ENCODE peak calls at places on chromosomes 7 and 10, in seven cellular contexts. F, I, Q, N, A, Y and U are unnamed samples.

GRCh38 chr7:55052081-55052480 is 33.3 kb downstream of the EGFR start:
- DNase-seq in F (no peak), I (peak; percentile 35), Q (no peak), N (no peak), A (no peak), Y (no peak), U (no peak)

GRCh38 chr10:102665904-102666509 is 21.7 kb downstream of the TRIM8 start:
- DNase-seq in F (peak; percentile 72), I (no peak), Q (no peak), N (no peak), A (no peak), Y (no peak), U (no peak)

GRCh38 chr10:99266383-99266782 is 30.7 kb upstream of the HPSE2 start:
- DNase-seq in F (no peak), I (no peak), Q (no peak), N (no peak), A (no peak), Y (no peak), U (no peak)

GRCh38 chr10:43393606-43394360 is 15.2 kb downstream of the HNRNPF start:
- DNase-seq in F (no peak), I (no peak), Q (no peak), N (no peak), A (no peak), Y (no peak), U (no peak)

GRCh38 chr7:81769891-81770818 is at the start of gene HGF:
- DNase-seq in F (no peak), I (no peak), Q (no peak), N (no peak), A (no peak), Y (peak; percentile 36), U (no peak)

GRCh38 chr7:28269700-28270361 is 89.2 kb upstream of the JAZF1 start:
- DNase-seq in F (no peak), I (no peak), Q (no peak), N (no peak), A (no peak), Y (no peak), U (no peak)

GRCh38 chr7:24756989-24757798 is at the start of gene GSDME:
- DNase-seq in F (peak; percentile 58), I (peak; percentile 68), Q (no peak), N (no peak), A (peak; percentile 36), Y (peak; percentile 96), U (no peak)

GRCh38 chr7:80858141-80858903 is 60.5 kb downstream of the SEMA3C start:
- DNase-seq in F (peak; percentile 50), I (peak; percentile 21), Q (no peak), N (no peak), A (no peak), Y (no peak), U (no peak)

GRCh38 chr7:100044719-100045118 is 4.9 kb upstream of the ZSCAN21 start:
- DNase-seq in F (no peak), I (peak; percentile 32), Q (no peak), N (peak; percentile 11), A (no peak), Y (peak; percentile 28), U (no peak)

GRCh38 chr7:19302731-19303130 is 157.5 kb upstream of the FERD3L start:
- DNase-seq in F (no peak), I (no peak), Q (no peak), N (no peak), A (no peak), Y (no peak), U (no peak)

GRCh38 chr10:104638861-104639594 is 2.1 kb upstream of the SORCS3 start:
- DNase-seq in F (no peak), I (peak; percentile 11), Q (no peak), N (no peak), A (peak; percentile 21), Y (peak; percentile 86), U (no peak)

GRCh38 chr10:88190123-88190522 is 326.7 kb downstream of the PTEN start:
- DNase-seq in F (no peak), I (no peak), Q (no peak), N (no peak), A (no peak), Y (no peak), U (no peak)

GRCh38 chr7:90655566-90655965 is 59.4 kb downstream of the CDK14 start:
- DNase-seq in F (no peak), I (no peak), Q (no peak), N (no peak), A (no peak), Y (no peak), U (no peak)

DNA sequence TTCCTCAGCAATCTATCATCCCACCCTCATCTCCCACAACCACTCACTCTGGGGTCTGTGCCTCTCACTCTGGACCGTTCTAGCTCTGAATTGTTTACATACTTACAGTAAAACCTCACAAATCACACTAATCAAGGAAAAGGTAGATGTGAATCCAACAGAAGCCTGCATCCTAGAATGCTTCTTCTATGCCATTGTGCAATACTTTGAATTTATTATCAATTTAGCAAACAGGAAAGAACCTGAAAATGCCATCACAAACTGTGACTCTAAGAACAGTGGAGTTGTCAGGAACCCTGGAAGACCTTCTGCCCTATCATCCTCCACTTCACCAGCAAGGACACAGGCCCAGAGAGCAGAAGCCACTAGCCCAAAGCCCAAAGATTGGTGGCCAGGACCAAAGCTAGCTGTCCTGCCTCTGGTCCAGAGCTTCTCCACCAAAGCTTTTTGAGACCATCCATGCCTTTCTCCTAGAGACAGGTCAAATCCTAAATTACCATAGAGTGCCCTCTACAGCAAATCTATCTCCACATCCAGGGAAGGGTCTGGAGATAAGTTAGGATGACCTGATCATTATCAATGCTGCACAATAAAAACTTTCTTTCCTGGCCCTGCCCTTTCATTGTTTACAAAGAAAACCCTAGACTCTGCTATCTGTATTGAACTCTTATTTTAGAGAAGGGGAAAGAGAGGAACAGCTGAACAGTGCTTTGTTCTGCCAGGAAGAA is 2.4 kb downstream of the SORBS1 start:
- DNase-seq in F (no peak), I (no peak), Q (no peak), N (no peak), A (no peak), Y (no peak), U (no peak)
- TF ChIP-seq CTCF in F (peak; percentile 61), I (no peak), Q (no peak), N (no peak), A (peak; percentile 37), Y (no peak), U (no peak)

DNA sequence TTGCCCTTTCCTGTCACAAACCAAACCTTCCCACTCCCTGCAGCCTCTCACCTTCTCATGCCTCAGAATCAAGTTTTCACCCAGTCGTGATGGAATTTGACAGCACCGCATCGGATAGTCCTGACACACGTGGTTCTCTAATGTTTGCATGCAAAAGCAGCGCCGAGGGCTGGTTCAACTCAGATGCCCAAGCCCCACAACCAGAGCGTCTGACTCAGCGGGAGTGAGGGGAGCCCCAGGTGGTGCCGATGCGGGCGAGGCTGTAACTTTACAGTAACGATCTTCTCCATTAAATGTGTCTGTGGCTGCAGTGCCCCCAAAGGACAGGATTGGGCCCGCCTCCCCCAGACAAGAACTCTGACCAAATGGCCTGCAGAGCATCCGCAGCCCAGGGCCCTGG is 284.5 kb downstream of the CELF2 start:
- DNase-seq in F (no peak), I (no peak), Q (no peak), N (no peak), A (no peak), Y (no peak), U (no peak)
- H3K9me3 ChIP-seq in F (no peaks in the 10 kb centered on the region), I (no peaks in the 10 kb centered on the region), Q (no peaks in the 10 kb centered on the region), N (peaks cover 15% of the 10 kb centered on the region), A (no peaks in the 10 kb centered on the region), Y (no peaks in the 10 kb centered on the region), U (no peaks in the 10 kb centered on the region)

DNA sequence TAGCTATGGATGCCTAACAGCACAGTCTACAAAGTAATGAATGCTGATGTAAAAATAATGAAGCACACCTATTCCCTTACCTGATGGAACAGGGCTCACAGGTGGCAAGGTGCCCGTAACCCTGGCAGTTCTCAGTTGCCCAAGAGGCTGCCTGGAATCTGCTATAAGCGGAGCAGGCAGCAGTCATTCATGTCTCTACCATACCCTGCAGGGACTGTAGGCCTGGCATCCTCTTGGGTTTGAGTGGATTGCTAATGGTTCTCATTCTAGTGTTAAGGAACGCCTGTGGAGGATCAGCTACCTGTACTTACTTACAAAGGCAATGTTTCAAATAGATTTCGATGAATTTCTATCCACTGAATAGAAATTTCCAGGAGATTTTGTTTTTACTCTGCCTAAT is 38.4 kb downstream of the BAIAP2L1 start:
- DNase-seq in F (no peak), I (no peak), Q (no peak), N (no peak), A (no peak), Y (no peak), U (no peak)
- TF ChIP-seq REST in F (no peak), I (no peak), Q (no peak), N (no peak), A (no peak), Y (no peak), U (no peak)

GRCh38 chr7:13327669-13328068 is 640.2 kb downstream of the ARL4A start:
- DNase-seq in F (no peak), I (no peak), Q (no peak), N (no peak), A (no peak), Y (no peak), U (no peak)
- TF ChIP-seq CTCF in F (no peak), I (no peak), Q (no peak), N (no peak), A (no peak), Y (no peak), U (no peak)

GRCh38 chr7:157467496-157468212 is 130.8 kb downstream of the DNAJB6 start:
- DNase-seq in F (no peak), I (no peak), Q (no peak), N (no peak), A (peak; percentile 77), Y (no peak), U (no peak)

GRCh38 chr7:157464971-157465481 is 128.2 kb downstream of the DNAJB6 start:
- DNase-seq in F (no peak), I (no peak), Q (no peak), N (no peak), A (no peak), Y (no peak), U (no peak)

GRCh38 chr7:157466473-157467261 is 129.9 kb downstream of the DNAJB6 start:
- DNase-seq in F (no peak), I (no peak), Q (no peak), N (no peak), A (peak; percentile 67), Y (no peak), U (no peak)

GRCh38 chr7:157464111-157464970 is 127.5 kb downstream of the DNAJB6 start:
- DNase-seq in F (no peak), I (no peak), Q (no peak), N (no peak), A (no peak), Y (peak; percentile 92), U (no peak)

GRCh38 chr7:157465597-157466348 is 129.0 kb downstream of the DNAJB6 start:
- DNase-seq in F (no peak), I (no peak), Q (no peak), N (no peak), A (no peak), Y (no peak), U (no peak)
- H3K9me3 ChIP-seq in F (no peaks in the 10 kb centered on the region), I (no peaks in the 10 kb centered on the region), Q (no peaks in the 10 kb centered on the region), N (no peaks in the 10 kb centered on the region), A (no peaks in the 10 kb centered on the region), Y (no peaks in the 10 kb centered on the region), U (no peaks in the 10 kb centered on the region)

GRCh38 chr10:26550774-26551526 is 112.8 kb downstream of the APBB1IP start:
- DNase-seq in F (peak; percentile 27), I (peak; percentile 54), Q (peak; percentile 51), N (peak; percentile 75), A (peak; percentile 37), Y (no peak), U (no peak)
- TF ChIP-seq REST in F (no peak), I (no peak), Q (no peak), N (no peak), A (no peak), Y (no peak), U (no peak)